ENCODE peak calls at places on chromosomes 13 and 19, in ten cellular contexts. B is neuronal stem cell; S is CD8-positive, alpha-beta memory T cell; U is body of pancreas; A is brain microvascular endothelial cell; O is PC-3; P is thyroid gland; I is neural progenitor cell; F is stomach; J is heart right ventricle. E is an unnamed sample. For H3K27me3, the result is how much of the 10 kb centered on the place peaks cover.

GRCh38 chr19:501646-502045 is 5.4 kb downstream of the MADCAM1 start:
- DNase-seq in O (no peak), B (no peak), I (no peak), P (no peak), F (no peak), A (no peak), J (no peak), S (no peak), U (no peak), E (no peak)

GRCh38 chr13:99228737-99229691 is 28.4 kb downstream of the UBAC2 start:
- DNase-seq in J (no peak), U (no peak), S (no peak), B (no peak), P (no peak), A (peak), I (no peak), O (peak), F (no peak), E (no peak)

GRCh38 chr19:3338541-3339181 is 27.7 kb upstream of the NFIC start:
- DNase-seq in P (peak), O (no peak), I (no peak), F (peak), B (no peak), J (peak), S (peak), U (peak), A (no peak), E (peak)

GRCh38 chr13:93603043-93603442 is 376.4 kb downstream of the GPC6 start:
- DNase-seq in O (peak), I (no peak), J (no peak), S (no peak), F (no peak), U (no peak), B (no peak), P (no peak), A (peak), E (no peak)

GRCh38 chr19:40365613-40366401 is 17.3 kb downstream of the PLD3 start:
- DNase-seq in A (peak), I (peak), B (peak), S (peak), F (peak), P (peak), U (peak), J (peak), O (peak), E (peak)

GRCh38 chr13:31982124-31982523 is 49.5 kb upstream of the FRY start:
- DNase-seq in J (no peak), U (no peak), S (no peak), A (peak), I (no peak), F (no peak), B (no peak), P (no peak), O (no peak), E (no peak)

GRCh38 chr13:20428666-20429644 is 96.7 kb downstream of the CRYL1 start:
- DNase-seq in F (no peak), U (no peak), B (no peak), O (peak), I (no peak), S (no peak), J (no peak), P (no peak), A (no peak), E (no peak)

GRCh38 chr19:6997679-6998445 is 23.4 kb downstream of the MBD3L2B start:
- DNase-seq in A (no peak), O (peak), I (no peak), S (no peak), J (no peak), F (no peak), P (no peak), B (no peak), U (no peak), E (no peak)

GRCh38 chr19:19488041-19488874 is 27.1 kb downstream of the TSSK6 start:
- DNase-seq in I (peak), B (no peak), P (no peak), S (no peak), O (no peak), A (peak), U (peak), F (peak), J (no peak), E (no peak)

GRCh38 chr19:8028951-8029491 is 23.5 kb upstream of the CCL25 start:
- DNase-seq in F (no peak), S (no peak), B (peak), A (no peak), I (peak), U (no peak), J (no peak), P (no peak), O (no peak), E (no peak)

GRCh38 chr13:31182987-31183386 is 16.8 kb upstream of the B3GLCT start:
- DNase-seq in S (no peak), J (no peak), A (no peak), P (no peak), O (no peak), B (no peak), F (no peak), U (no peak), I (no peak), E (no peak)

GRCh38 chr13:102657630-102658029 is 37.2 kb downstream of the METTL21C start:
- DNase-seq in U (no peak), J (no peak), B (no peak), S (no peak), A (no peak), F (no peak), I (no peak), P (no peak), O (no peak), E (no peak)

GRCh38 chr19:6534451-6535093 is 3.7 kb downstream of the TNFSF9 start:
- DNase-seq in B (no peak), U (no peak), A (no peak), P (no peak), I (peak), S (no peak), J (no peak), F (no peak), O (no peak), E (no peak)

GRCh38 chr19:52270266-52270885 is 989 bp downstream of the ZNF766 start:
- DNase-seq in F (no peak), A (no peak), P (peak), S (no peak), O (no peak), I (peak), J (no peak), U (peak), B (no peak), E (no peak)

GRCh38 chr19:36120092-36120983 is 5.1 kb downstream of the TBCB start:
- DNase-seq in O (no peak), S (no peak), A (no peak), F (no peak), P (no peak), U (no peak), I (no peak), J (no peak), B (no peak), E (no peak)

GRCh38 chr13:38662362-38662761 is 24.5 kb upstream of the FREM2 start:
- DNase-seq in S (no peak), J (no peak), F (no peak), O (no peak), A (peak), B (no peak), P (no peak), I (no peak), U (no peak), E (no peak)

GRCh38 chr19:4639531-4640246 is 373 bp downstream of the TNFAIP8L1 start:
- DNase-seq in S (no peak), B (no peak), J (peak), O (no peak), A (no peak), U (peak), I (no peak), F (no peak), P (peak), E (peak)

GRCh38 chr19:38506723-38507550 is 73.4 kb downstream of the RYR1 start:
- DNase-seq in P (peak), A (peak), U (peak), B (peak), S (peak), I (peak), F (peak), O (peak), J (peak), E (peak)

GRCh38 chr13:19586904-19587634 is 25.7 kb upstream of the TPTE2 start:
- DNase-seq in U (peak), J (peak), A (no peak), F (peak), B (no peak), O (peak), P (no peak), I (no peak), S (peak), E (peak)

GRCh38 chr13:22561581-22561980 is 619.2 kb upstream of the SGCG start:
- DNase-seq in I (no peak), B (no peak), O (no peak), P (no peak), J (no peak), S (no peak), U (no peak), A (no peak), F (no peak), E (no peak)

GRCh38 chr13:73387318-73387717 is 328.5 kb downstream of the KLF5 start:
- DNase-seq in P (no peak), B (no peak), I (no peak), S (no peak), J (no peak), U (no peak), O (no peak), A (no peak), F (no peak), E (no peak)

GRCh38 chr13:80547885-80548284 is 207.0 kb upstream of the SPRY2 start:
- DNase-seq in F (no peak), A (peak), U (no peak), I (no peak), J (no peak), P (no peak), B (no peak), S (no peak), O (no peak), E (no peak)

GRCh38 chr19:19259741-19260140 is 13.4 kb downstream of the TM6SF2 start:
- DNase-seq in F (no peak), A (peak), U (no peak), O (peak), P (no peak), B (no peak), I (peak), J (no peak), S (no peak), E (no peak)

GRCh38 chr13:83211301-83211700 is 671.0 kb downstream of the SLITRK1 start:
- DNase-seq in P (no peak), F (no peak), I (no peak), B (no peak), J (no peak), S (no peak), A (peak), U (no peak), O (no peak), E (no peak)

GRCh38 chr13:45537506-45537905 is 72.8 kb downstream of the COG3 start:
- DNase-seq in F (no peak), S (no peak), P (no peak), B (no peak), A (no peak), J (no peak), O (no peak), U (no peak), I (no peak), E (no peak)

GRCh38 chr13:105346141-105346766 is 1189.2 kb downstream of the EFNB2 start:
- DNase-seq in I (no peak), A (peak), S (no peak), O (peak), B (no peak), U (no peak), F (no peak), P (no peak), J (no peak), E (no peak)

GRCh38 chr19:18329035-18329376 is 6.1 kb upstream of the LSM4 start:
- DNase-seq in I (no peak), F (no peak), S (no peak), P (no peak), J (no peak), U (no peak), A (no peak), B (no peak), O (no peak), E (no peak)

GRCh38 chr19:38742906-38743305 is 1.4 kb downstream of the CAPN12 start:
- DNase-seq in J (no peak), A (no peak), F (no peak), O (no peak), B (no peak), P (no peak), I (no peak), S (no peak), U (no peak), E (peak)

GRCh38 chr19:13692096-13692495 is 72.2 kb upstream of the MRI1 start:
- DNase-seq in O (peak), F (no peak), I (no peak), P (peak), A (no peak), S (no peak), U (no peak), B (no peak), J (no peak), E (no peak)

GRCh38 chr19:55698256-55698655 is 23.2 kb downstream of the EPN1 start:
- DNase-seq in U (no peak), B (no peak), O (no peak), I (no peak), P (no peak), A (no peak), F (no peak), S (no peak), J (no peak), E (peak)

GRCh38 chr13:77859450-77859849 is 59.2 kb downstream of the EDNRB start:
- DNase-seq in A (no peak), F (no peak), U (no peak), S (no peak), I (no peak), O (no peak), J (no peak), P (no peak), B (no peak), E (no peak)

GRCh38 chr13:84096221-84096620 is 213.9 kb upstream of the SLITRK1 start:
- DNase-seq in J (no peak), S (no peak), I (no peak), U (no peak), P (no peak), B (no peak), O (peak), A (peak), F (no peak), E (no peak)

GRCh38 chr19:50891253-50891625 is 18.0 kb downstream of the KLK2 start:
- DNase-seq in O (no peak), B (no peak), S (no peak), P (no peak), I (no peak), A (no peak), J (no peak), U (no peak), F (no peak), E (no peak)

GRCh38 chr13:21137696-21138095 is 38.7 kb downstream of the SKA3 start:
- DNase-seq in F (no peak), I (no peak), P (no peak), O (peak), J (no peak), S (no peak), B (no peak), U (no peak), A (peak), E (no peak)

GRCh38 chr19:56333506-56333905 is 18.9 kb upstream of the ZSCAN5A start:
- DNase-seq in A (peak), I (peak), J (no peak), P (peak), S (no peak), F (peak), O (peak), U (peak), B (no peak), E (no peak)

GRCh38 chr19:30473334-30473867 is 101.2 kb downstream of the ZNF536 start:
- DNase-seq in B (no peak), P (no peak), J (no peak), A (no peak), I (no peak), U (no peak), O (no peak), F (no peak), S (no peak), E (no peak)

GRCh38 chr13:72508392-72508791 is 219.0 kb downstream of the MZT1 start:
- DNase-seq in S (no peak), F (no peak), P (no peak), J (no peak), O (no peak), U (no peak), B (no peak), I (no peak), A (no peak), E (no peak)

DNA sequence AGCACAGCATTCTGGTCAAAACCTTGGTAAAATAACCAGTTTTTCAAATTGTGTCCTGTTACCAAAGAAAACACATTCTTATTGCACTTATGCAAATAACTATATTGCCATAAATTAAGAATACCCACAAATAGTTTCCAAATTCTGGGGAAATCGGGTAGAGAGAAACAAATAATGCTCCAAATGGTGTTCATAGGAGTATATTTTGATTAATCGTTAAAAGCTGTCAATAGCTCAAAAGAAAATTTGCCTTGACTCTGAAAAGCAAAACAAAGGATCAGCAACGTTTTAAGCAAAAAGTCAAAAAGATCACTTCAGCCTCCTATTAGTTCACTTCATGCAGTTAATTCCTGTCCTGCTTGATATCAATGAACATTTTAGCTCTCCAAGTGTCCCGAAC is 22.2 kb upstream of the CEACAM21 start:
- DNase-seq in A (no peak), J (no peak), O (no peak), B (no peak), F (no peak), U (no peak), I (no peak), S (no peak), P (no peak), E (no peak)
- H3K27me3 ChIP-seq in A (under half), J (under half), O (half or more), B (under half), F (under half), U (under half), I (under half), S (under half), P (under half), E (under half)

GRCh38 chr19:57443121-57443696 is 8.1 kb downstream of the ZNF749 start:
- DNase-seq in O (no peak), B (no peak), U (no peak), I (no peak), F (no peak), S (no peak), P (peak), A (no peak), J (no peak), E (no peak)
- H3K4me3 ChIP-seq in O (no peak), B (no peak), U (no peak), I (no peak), F (no peak), S (no peak), P (no peak), A (no peak), J (no peak), E (no peak)

GRCh38 chr19:10611907-10612306 is 13.4 kb upstream of the SLC44A2 start:
- DNase-seq in J (no peak), B (no peak), A (no peak), F (no peak), U (no peak), P (no peak), S (no peak), I (no peak), O (no peak), E (no peak)
- H3K27ac ChIP-seq in J (peak), B (no peak), A (no peak), F (peak), U (peak), P (peak), S (no peak), I (no peak), O (no peak), E (peak)

GRCh38 chr13:66675620-66676019 is 554.5 kb downstream of the PCDH9 start:
- DNase-seq in A (no peak), S (no peak), F (no peak), B (no peak), U (no peak), I (no peak), P (no peak), J (no peak), O (no peak), E (no peak)

GRCh38 chr13:66680031-66680430 is 550.1 kb downstream of the PCDH9 start:
- DNase-seq in O (no peak), U (no peak), P (no peak), J (no peak), A (no peak), S (no peak), I (no peak), F (no peak), B (no peak), E (no peak)
- H3K27me3 ChIP-seq in O (under half), U (under half), P (under half), J (under half), A (under half), S (under half), I (under half), F (under half), B (under half), E (under half)

GRCh38 chr13:109781384-109782065 is 4.9 kb downstream of the IRS2 start:
- DNase-seq in J (no peak), F (peak), I (no peak), P (peak), A (no peak), U (peak), B (no peak), O (no peak), S (no peak), E (no peak)

GRCh38 chr13:109780880-109781383 is 5.5 kb downstream of the IRS2 start:
- DNase-seq in S (no peak), B (no peak), F (no peak), P (no peak), J (no peak), O (no peak), I (no peak), A (no peak), U (no peak), E (no peak)

GRCh38 chr13:109779876-109780516 is 6.4 kb downstream of the IRS2 start:
- DNase-seq in B (no peak), J (no peak), F (no peak), S (no peak), P (no peak), A (no peak), I (no peak), O (no peak), U (no peak), E (no peak)

GRCh38 chr13:109778102-109778542 is 8.3 kb downstream of the IRS2 start:
- DNase-seq in O (peak), P (no peak), A (no peak), J (no peak), S (no peak), B (no peak), I (peak), U (peak), F (peak), E (no peak)

DNA sequence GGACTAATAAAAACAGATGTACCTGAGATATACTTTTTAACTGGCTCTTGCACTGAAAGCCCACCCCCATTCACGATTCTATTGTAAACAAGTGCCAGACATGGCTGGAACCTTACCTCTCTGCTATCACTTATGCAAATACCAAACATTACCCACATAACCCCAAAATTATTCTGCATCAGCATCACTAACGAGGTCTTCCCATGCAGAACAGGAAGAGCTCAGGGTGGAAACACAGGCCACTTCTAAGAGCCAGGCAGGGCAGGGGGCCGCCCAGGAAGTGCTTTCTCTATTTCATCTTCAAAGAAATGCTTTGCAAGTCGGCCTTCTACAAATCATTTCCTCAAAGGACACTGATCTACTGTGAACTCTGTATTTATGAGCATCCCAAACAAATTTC is 7.3 kb downstream of the IRS2 start:
- DNase-seq in B (no peak), A (no peak), U (no peak), S (no peak), J (no peak), F (no peak), O (no peak), I (no peak), P (no peak), E (no peak)
- H3K4me3 ChIP-seq in B (no peak), A (peak), U (no peak), S (peak), J (peak), F (peak), O (peak), I (no peak), P (peak), E (peak)

E was measured in lower lobe of right lung.